ENCODE peak calls at places on chromosomes 13 and 19, in four cellular contexts. E is left cardiac atrium, U is T-helper 17 cell, J is NCI-H446 treated with DMSO at 0.1 percent for 48 hours. A is an unnamed sample.
A peak's percentile ranks its signal among the peaks of the same experiment; 100 is the strongest.

GRCh38 chr19:15587663-15588062 is 27.4 kb upstream of the CYP4F8 start:
- DNase-seq in E (peak; percentile 36), U (no peak), J (no peak), A (peak; percentile 84)

GRCh38 chr19:58578430-58578925 is 5.3 kb upstream of the MZF1 start:
- DNase-seq in E (no peak), U (no peak), J (no peak), A (no peak)

GRCh38 chr13:66528903-66529576 is 701.1 kb downstream of the PCDH9 start:
- DNase-seq in E (no peak), U (no peak), J (no peak), A (no peak)

GRCh38 chr13:30585748-30586262 is 31.9 kb upstream of the USPL1 start:
- DNase-seq in E (no peak), U (no peak), J (no peak), A (no peak)

GRCh38 chr19:5857203-5858081 is 6.2 kb upstream of the FUT3 start:
- DNase-seq in E (no peak), U (no peak), J (no peak), A (no peak)

GRCh38 chr13:79434578-79434977 is 28.5 kb upstream of the RBM26 start:
- DNase-seq in E (no peak), U (no peak), J (no peak), A (no peak)

GRCh38 chr13:50991624-50992610 is 82.3 kb downstream of the RNASEH2B start:
- DNase-seq in E (no peak), U (no peak), J (peak; percentile 38), A (no peak)

GRCh38 chr13:26050568-26051230 is 1.1 kb downstream of the SHISA2 start:
- DNase-seq in E (no peak), U (no peak), J (no peak), A (no peak)

GRCh38 chr19:48632692-48633147 is 4.5 kb downstream of the DBP start:
- DNase-seq in E (peak; percentile 41), U (no peak), J (no peak), A (no peak)

GRCh38 chr19:48484931-48485612 is 15.9 kb downstream of the CYTH2 start:
- DNase-seq in E (no peak), U (no peak), J (no peak), A (no peak)

GRCh38 chr19:35155441-35155840 is 906 bp downstream of the FXYD5 start:
- DNase-seq in E (no peak), U (no peak), J (no peak), A (no peak)

GRCh38 chr13:102951808-102952207 is 106.0 kb downstream of the ERCC5 start:
- DNase-seq in E (no peak), U (no peak), J (no peak), A (no peak)

GRCh38 chr13:113297370-113297871 is 382 bp downstream of the LAMP1 start:
- DNase-seq in E (no peak), U (peak; percentile 41), J (no peak), A (peak; percentile 90)

GRCh38 chr19:45767410-45767880 is 1.6 kb downstream of the SIX5 start:
- DNase-seq in E (peak; percentile 81), U (no peak), J (no peak), A (peak; percentile 95)

GRCh38 chr13:97726664-97727235 is 226.7 kb upstream of the IPO5 start:
- DNase-seq in E (no peak), U (no peak), J (no peak), A (no peak)

GRCh38 chr19:12075538-12076139 is 11.1 kb downstream of the ZNF844 start:
- DNase-seq in E (no peak), U (no peak), J (no peak), A (no peak)

GRCh38 chr13:95714142-95714832 is 37.3 kb downstream of the DNAJC3 start:
- DNase-seq in E (no peak), U (no peak), J (no peak), A (no peak)

GRCh38 chr19:35436477-35437141 is 11.4 kb upstream of the FFAR2 start:
- DNase-seq in E (peak; percentile 35), U (no peak), J (no peak), A (no peak)

GRCh38 chr19:7522072-7522922 is at the start of gene MCOLN1:
- DNase-seq in E (peak; percentile 100), U (peak; percentile 99), J (peak; percentile 91), A (peak; percentile 100)

GRCh38 chr13:110319774-110320509 is 12.9 kb downstream of the COL4A2 start:
- DNase-seq in E (no peak), U (no peak), J (no peak), A (no peak)

GRCh38 chr13:111944171-111944583 is 122.8 kb upstream of the SOX1 start:
- DNase-seq in E (no peak), U (no peak), J (no peak), A (no peak)

GRCh38 chr19:1587872-1588271 is 4.8 kb downstream of the MBD3 start:
- DNase-seq in E (no peak), U (no peak), J (no peak), A (no peak)

GRCh38 chr13:71869274-71869673 is 2.3 kb upstream of the DACH1 start:
- DNase-seq in E (no peak), U (no peak), J (no peak), A (no peak)

GRCh38 chr13:26585136-26585535 is 27.7 kb downstream of the WASF3 start:
- DNase-seq in E (no peak), U (no peak), J (peak; percentile 58), A (no peak)

GRCh38 chr19:5953034-5953589 is 24.8 kb downstream of the RANBP3 start:
- DNase-seq in E (no peak), U (no peak), J (no peak), A (no peak)

GRCh38 chr19:5093297-5093858 is 124.5 kb downstream of the KDM4B start:
- DNase-seq in E (peak; percentile 79), U (no peak), J (no peak), A (no peak)

GRCh38 chr19:37926711-37927110 is 19.7 kb downstream of the SIPA1L3 start:
- DNase-seq in E (no peak), U (no peak), J (no peak), A (no peak)

GRCh38 chr13:100581030-100581429 is 7.6 kb downstream of the GGACT start:
- DNase-seq in E (no peak), U (no peak), J (no peak), A (no peak)

GRCh38 chr19:49866933-49867782 is at the start of gene PNKP:
- DNase-seq in E (peak; percentile 96), U (peak; percentile 85), J (peak; percentile 87), A (peak; percentile 89)

GRCh38 chr19:44712864-44713515 is 14.0 kb downstream of the CEACAM16 start:
- DNase-seq in E (no peak), U (no peak), J (peak; percentile 3), A (no peak)

GRCh38 chr19:18366027-18366435 is 19.9 kb upstream of the GDF15 start:
- DNase-seq in E (no peak), U (no peak), J (no peak), A (no peak)

GRCh38 chr19:53158119-53158656 is 665 bp downstream of the ZNF347 start:
- DNase-seq in E (peak; percentile 54), U (peak; percentile 9), J (no peak), A (peak; percentile 87)